ENCODE peak calls at places on chromosomes 12 and 14, in seven cellular contexts. X, Q, C, N, M, P and G are unnamed samples.

GRCh38 chr12:1927751-1928351 is 9.4 kb upstream of the CACNA2D4 start:
- DNase-seq in C (no peak), X (no peak), N (no peak), Q (no peak), M (no peak), P (no peak), G (no peak)

GRCh38 chr12:130478786-130479185 is 141.1 kb downstream of the PIWIL1 start:
- DNase-seq in M (no peak), P (no peak), N (no peak), X (no peak), Q (no peak), C (no peak), G (no peak)

GRCh38 chr14:52551696-52552062 is 626 bp downstream of the TXNDC16 start:
- DNase-seq in N (peak; percentile 38), Q (peak; percentile 12), M (no peak), X (peak; percentile 16), P (no peak), C (peak; percentile 78), G (peak; percentile 10)

GRCh38 chr14:39265741-39266588 is 32.2 kb downstream of the MIA2 start:
- DNase-seq in M (no peak), C (peak; percentile 56), N (no peak), Q (no peak), X (no peak), P (peak; percentile 13), G (peak; percentile 7)

GRCh38 chr12:95385646-95386045 is 88.3 kb upstream of the METAP2 start:
- DNase-seq in P (no peak), M (no peak), Q (peak; percentile 20), X (peak; percentile 15), C (no peak), N (no peak), G (no peak)

GRCh38 chr12:116320839-116321238 is 43.3 kb upstream of the MED13L start:
- DNase-seq in M (no peak), X (no peak), P (no peak), C (no peak), N (no peak), Q (peak; percentile 12), G (no peak)

GRCh38 chr14:89941830-89942377 is 12.6 kb downstream of the EFCAB11 start:
- DNase-seq in P (no peak), M (no peak), C (no peak), N (no peak), X (no peak), Q (no peak), G (no peak)

GRCh38 chr14:66216763-66217162 is 269.4 kb upstream of the CCDC196 start:
- DNase-seq in X (peak; percentile 6), Q (no peak), P (no peak), N (no peak), C (no peak), M (no peak), G (no peak)

GRCh38 chr12:43069768-43070221 is 480.2 kb upstream of the PRICKLE1 start:
- DNase-seq in N (no peak), Q (peak; percentile 4), C (no peak), X (no peak), M (no peak), P (no peak), G (no peak)

GRCh38 chr12:47990351-47991105 is 13.7 kb downstream of the COL2A1 start:
- DNase-seq in M (peak; percentile 6), X (peak; percentile 3), N (no peak), P (no peak), Q (no peak), C (no peak), G (no peak)

GRCh38 chr14:98802044-98802443 is 470.0 kb downstream of the BCL11B start:
- DNase-seq in X (no peak), M (no peak), N (no peak), C (no peak), P (no peak), Q (no peak), G (no peak)

GRCh38 chr14:54322241-54322640 is 74.6 kb upstream of the CDKN3 start:
- DNase-seq in N (no peak), P (no peak), X (no peak), Q (no peak), M (no peak), C (no peak), G (no peak)

GRCh38 chr14:20608383-20609095 is 17.4 kb upstream of the RNASE12 start:
- DNase-seq in C (peak; percentile 6), M (no peak), N (no peak), Q (no peak), X (no peak), P (no peak), G (no peak)

GRCh38 chr14:47674546-47675238 is 713 bp downstream of the MDGA2 start:
- DNase-seq in P (no peak), Q (no peak), C (peak; percentile 83), N (no peak), X (no peak), M (no peak), G (peak; percentile 25)

GRCh38 chr12:52401526-52401925 is 4.6 kb downstream of the KRT82 start:
- DNase-seq in C (no peak), N (no peak), X (no peak), P (no peak), Q (no peak), M (no peak), G (no peak)

GRCh38 chr12:133080619-133081407 is at the start of gene ZNF140:
- DNase-seq in M (peak; percentile 90), X (peak; percentile 92), C (peak; percentile 98), Q (peak; percentile 89), P (peak; percentile 98), N (peak; percentile 96), G (peak; percentile 80)